ENCODE peak calls at places on chromosome 16, in eight cellular contexts. One of them, this sample, is unnamed.

GRCh38 chr16:89144681-89145080 is 26.9 kb upstream of the CDH15 start:
- DNase-seq in glutamatergic neuron: peak
- DNase-seq in hippocampal formation: no peak
- DNase-seq in stimulated activated CD4-positive, alpha-beta T cell treated with anti-CD3 and anti-CD28 coated beads, Interleukin-12 subunit alpha, Interleukin-12 subunit beta, amount 100 ng/mL, for 24 hours: no peak
- DNase-seq in T-helper 1 cell: no peak
- DNase-seq in GM10248: no peak
- DNase-seq in iPS-NIHi11: no peak
- DNase-seq in NCI-H460: no peak
- DNase-seq in this sample: no peak

GRCh38 chr16:86512301-86512859 is 2.1 kb downstream of the FOXF1 start:
- DNase-seq in T-helper 1 cell: no peak
- DNase-seq in stimulated activated CD4-positive, alpha-beta T cell treated with anti-CD3 and anti-CD28 coated beads, Interleukin-12 subunit alpha, Interleukin-12 subunit beta, amount 100 ng/mL, for 24 hours: no peak
- DNase-seq in glutamatergic neuron: peak
- DNase-seq in hippocampal formation: no peak
- DNase-seq in NCI-H460: no peak
- DNase-seq in iPS-NIHi11: no peak
- DNase-seq in GM10248: no peak
- DNase-seq in this sample: no peak

GRCh38 chr16:88035292-88035691 is 84.1 kb downstream of the BANP start:
- DNase-seq in glutamatergic neuron: no peak
- DNase-seq in stimulated activated CD4-positive, alpha-beta T cell treated with anti-CD3 and anti-CD28 coated beads, Interleukin-12 subunit alpha, Interleukin-12 subunit beta, amount 100 ng/mL, for 24 hours: no peak
- DNase-seq in iPS-NIHi11: no peak
- DNase-seq in hippocampal formation: no peak
- DNase-seq in NCI-H460: no peak
- DNase-seq in GM10248: no peak
- DNase-seq in T-helper 1 cell: no peak
- DNase-seq in this sample: no peak

GRCh38 chr16:19879241-19879792 is 5.3 kb downstream of the GPRC5B start:
- DNase-seq in glutamatergic neuron: peak
- DNase-seq in iPS-NIHi11: no peak
- DNase-seq in hippocampal formation: peak
- DNase-seq in GM10248: no peak
- DNase-seq in NCI-H460: no peak
- DNase-seq in T-helper 1 cell: no peak
- DNase-seq in stimulated activated CD4-positive, alpha-beta T cell treated with anti-CD3 and anti-CD28 coated beads, Interleukin-12 subunit alpha, Interleukin-12 subunit beta, amount 100 ng/mL, for 24 hours: no peak
- DNase-seq in this sample: no peak

GRCh38 chr16:11170696-11171447 is 85.1 kb downstream of the SOCS1 start:
- DNase-seq in iPS-NIHi11: no peak
- DNase-seq in GM10248: no peak
- DNase-seq in NCI-H460: no peak
- DNase-seq in T-helper 1 cell: no peak
- DNase-seq in stimulated activated CD4-positive, alpha-beta T cell treated with anti-CD3 and anti-CD28 coated beads, Interleukin-12 subunit alpha, Interleukin-12 subunit beta, amount 100 ng/mL, for 24 hours: no peak
- DNase-seq in hippocampal formation: no peak
- DNase-seq in glutamatergic neuron: no peak
- DNase-seq in this sample: no peak

GRCh38 chr16:88456356-88457292 is 3.5 kb downstream of the ZFPM1 start:
- DNase-seq in iPS-NIHi11: no peak
- DNase-seq in stimulated activated CD4-positive, alpha-beta T cell treated with anti-CD3 and anti-CD28 coated beads, Interleukin-12 subunit alpha, Interleukin-12 subunit beta, amount 100 ng/mL, for 24 hours: no peak
- DNase-seq in GM10248: no peak
- DNase-seq in T-helper 1 cell: peak
- DNase-seq in glutamatergic neuron: no peak
- DNase-seq in NCI-H460: no peak
- DNase-seq in hippocampal formation: no peak
- DNase-seq in this sample: peak

GRCh38 chr16:15427648-15428239 is 6.6 kb upstream of the BMERB1 start:
- DNase-seq in hippocampal formation: peak
- DNase-seq in stimulated activated CD4-positive, alpha-beta T cell treated with anti-CD3 and anti-CD28 coated beads, Interleukin-12 subunit alpha, Interleukin-12 subunit beta, amount 100 ng/mL, for 24 hours: peak
- DNase-seq in T-helper 1 cell: peak
- DNase-seq in NCI-H460: peak
- DNase-seq in glutamatergic neuron: peak
- DNase-seq in iPS-NIHi11: peak
- DNase-seq in GM10248: peak
- DNase-seq in this sample: peak

GRCh38 chr16:49828545-49829267 is 27.2 kb downstream of the ZNF423 start:
- DNase-seq in iPS-NIHi11: no peak
- DNase-seq in T-helper 1 cell: no peak
- DNase-seq in stimulated activated CD4-positive, alpha-beta T cell treated with anti-CD3 and anti-CD28 coated beads, Interleukin-12 subunit alpha, Interleukin-12 subunit beta, amount 100 ng/mL, for 24 hours: no peak
- DNase-seq in GM10248: no peak
- DNase-seq in NCI-H460: no peak
- DNase-seq in glutamatergic neuron: no peak
- DNase-seq in hippocampal formation: no peak
- DNase-seq in this sample: no peak

GRCh38 chr16:4692460-4693295 is 684 bp upstream of the NUDT16L1 start:
- DNase-seq in GM10248: no peak
- DNase-seq in iPS-NIHi11: peak
- DNase-seq in glutamatergic neuron: no peak
- DNase-seq in stimulated activated CD4-positive, alpha-beta T cell treated with anti-CD3 and anti-CD28 coated beads, Interleukin-12 subunit alpha, Interleukin-12 subunit beta, amount 100 ng/mL, for 24 hours: no peak
- DNase-seq in hippocampal formation: no peak
- DNase-seq in NCI-H460: no peak
- DNase-seq in T-helper 1 cell: no peak
- DNase-seq in this sample: no peak

GRCh38 chr16:88924834-88925539 is 52.0 kb downstream of the CBFA2T3 start:
- DNase-seq in stimulated activated CD4-positive, alpha-beta T cell treated with anti-CD3 and anti-CD28 coated beads, Interleukin-12 subunit alpha, Interleukin-12 subunit beta, amount 100 ng/mL, for 24 hours: no peak
- DNase-seq in NCI-H460: peak
- DNase-seq in glutamatergic neuron: peak
- DNase-seq in T-helper 1 cell: no peak
- DNase-seq in hippocampal formation: no peak
- DNase-seq in iPS-NIHi11: peak
- DNase-seq in GM10248: peak
- DNase-seq in this sample: no peak

GRCh38 chr16:2713523-2713922 is 6.5 kb downstream of the PRSS27 start:
- DNase-seq in hippocampal formation: no peak
- DNase-seq in T-helper 1 cell: no peak
- DNase-seq in iPS-NIHi11: no peak
- DNase-seq in NCI-H460: no peak
- DNase-seq in stimulated activated CD4-positive, alpha-beta T cell treated with anti-CD3 and anti-CD28 coated beads, Interleukin-12 subunit alpha, Interleukin-12 subunit beta, amount 100 ng/mL, for 24 hours: no peak
- DNase-seq in glutamatergic neuron: no peak
- DNase-seq in GM10248: no peak
- DNase-seq in this sample: no peak

GRCh38 chr16:27596411-27596810 is 46.5 kb downstream of the KATNIP start:
- DNase-seq in stimulated activated CD4-positive, alpha-beta T cell treated with anti-CD3 and anti-CD28 coated beads, Interleukin-12 subunit alpha, Interleukin-12 subunit beta, amount 100 ng/mL, for 24 hours: no peak
- DNase-seq in T-helper 1 cell: no peak
- DNase-seq in iPS-NIHi11: no peak
- DNase-seq in hippocampal formation: no peak
- DNase-seq in glutamatergic neuron: no peak
- DNase-seq in NCI-H460: no peak
- DNase-seq in GM10248: no peak
- DNase-seq in this sample: no peak

GRCh38 chr16:57017251-57017650 is 27.9 kb downstream of the NLRC5 start:
- DNase-seq in stimulated activated CD4-positive, alpha-beta T cell treated with anti-CD3 and anti-CD28 coated beads, Interleukin-12 subunit alpha, Interleukin-12 subunit beta, amount 100 ng/mL, for 24 hours: no peak
- DNase-seq in GM10248: no peak
- DNase-seq in iPS-NIHi11: no peak
- DNase-seq in glutamatergic neuron: no peak
- DNase-seq in hippocampal formation: no peak
- DNase-seq in NCI-H460: no peak
- DNase-seq in T-helper 1 cell: no peak
- DNase-seq in this sample: no peak

GRCh38 chr16:4136229-4136813 is 20.1 kb upstream of the ADCY9 start:
- DNase-seq in stimulated activated CD4-positive, alpha-beta T cell treated with anti-CD3 and anti-CD28 coated beads, Interleukin-12 subunit alpha, Interleukin-12 subunit beta, amount 100 ng/mL, for 24 hours: no peak
- DNase-seq in glutamatergic neuron: no peak
- DNase-seq in T-helper 1 cell: no peak
- DNase-seq in NCI-H460: no peak
- DNase-seq in GM10248: no peak
- DNase-seq in iPS-NIHi11: peak
- DNase-seq in hippocampal formation: no peak
- DNase-seq in this sample: no peak